ENCODE peak calls at places on chromosome 3, in ten cellular contexts. V, U, O, J, T, L, S, M, H and R are unnamed samples.

GRCh38 chr3:21390856-21391255 is 360.2 kb downstream of the ZNF385D start:
- DNase-seq in V (no peak), U (no peak), O (no peak), J (no peak), T (no peak), L (no peak), S (no peak), M (no peak), H (no peak), R (no peak)

GRCh38 chr3:42668403-42668740 is 14.9 kb downstream of the ZBTB47 start:
- DNase-seq in V (no peak), U (no peak), O (no peak), J (no peak), T (no peak), L (no peak), S (no peak), M (no peak), H (no peak), R (no peak)

GRCh38 chr3:39136533-39137434 is 16.6 kb downstream of the CSRNP1 start:
- DNase-seq in V (no peak), U (no peak), O (no peak), J (no peak), T (no peak), L (no peak), S (no peak), M (no peak), H (no peak), R (no peak)

GRCh38 chr3:174821477-174821876 is 37.7 kb upstream of the NAALADL2 start:
- DNase-seq in V (no peak), U (no peak), O (no peak), J (no peak), T (no peak), L (no peak), S (no peak), M (no peak), H (no peak), R (no peak)

GRCh38 chr3:51622868-51623267 is 48.2 kb upstream of the TEX264 start:
- DNase-seq in V (no peak), U (no peak), O (peak), J (no peak), T (no peak), L (no peak), S (no peak), M (no peak), H (no peak), R (no peak)

GRCh38 chr3:39103791-39104552 is 3.5 kb downstream of the GORASP1 start:
- DNase-seq in V (no peak), U (no peak), O (no peak), J (no peak), T (no peak), L (no peak), S (no peak), M (no peak), H (no peak), R (no peak)

GRCh38 chr3:11134794-11135193 is 19.5 kb upstream of the HRH1 start:
- DNase-seq in V (no peak), U (no peak), O (no peak), J (no peak), T (no peak), L (no peak), S (no peak), M (no peak), H (no peak), R (no peak)

GRCh38 chr3:77370413-77370812 is 330.5 kb downstream of the ROBO2 start:
- DNase-seq in V (no peak), U (no peak), O (no peak), J (no peak), T (no peak), L (peak), S (peak), M (no peak), H (no peak), R (no peak)

GRCh38 chr3:87076951-87077350 is 86.0 kb upstream of the VGLL3 start:
- DNase-seq in V (no peak), U (no peak), O (no peak), J (no peak), T (no peak), L (no peak), S (peak), M (no peak), H (no peak), R (no peak)

GRCh38 chr3:57793737-57794187 is 37.7 kb downstream of the SLMAP start:
- DNase-seq in V (no peak), U (no peak), O (no peak), J (no peak), T (no peak), L (no peak), S (no peak), M (no peak), H (no peak), R (no peak)

GRCh38 chr3:156158656-156159295 is 38.4 kb downstream of the KCNAB1 start:
- DNase-seq in V (no peak), U (no peak), O (no peak), J (no peak), T (no peak), L (no peak), S (no peak), M (no peak), H (no peak), R (no peak)